ENCODE peak calls at places on chromosomes 4 and X, in eight cellular contexts. S, N, Y, X, V, G, Q and O are unnamed samples.

GRCh38 chr4:20603671-20604313 is 96.5 kb upstream of the PACRGL start:
- DNase-seq in Y (peak; percentile 22), V (no peak), Q (no peak), G (no peak), S (no peak), X (no peak), N (no peak), O (no peak)

GRCh38 chr4:145613546-145614234 is 5.5 kb upstream of the MMAA start:
- DNase-seq in X (no peak), N (no peak), S (no peak), V (no peak), Y (no peak), G (no peak), Q (no peak), O (no peak)

GRCh38 chr4:137125011-137125410 is 407.3 kb downstream of the PCDH18 start:
- DNase-seq in V (no peak), S (peak; percentile 17), X (no peak), Q (no peak), N (no peak), Y (peak; percentile 26), G (no peak), O (no peak)

GRCh38 chr4:52751349-52751911 is at the start of gene ERVMER34-1:
- DNase-seq in G (peak; percentile 55), Q (peak; percentile 15), N (peak; percentile 26), S (peak; percentile 56), Y (no peak), X (peak; percentile 94), V (no peak), O (no peak)

GRCh38 chr4:126752702-126753101 is 880.1 kb upstream of the INTU start:
- DNase-seq in G (no peak), N (no peak), V (no peak), Q (no peak), X (no peak), S (no peak), Y (no peak), O (no peak)

GRCh38 chrX:71107762-71108360 is 1.3 kb upstream of the CXorf65 start:
- DNase-seq in N (no peak), S (no peak), Q (no peak), G (no peak), Y (no peak), X (no peak), V (no peak), O (no peak)

GRCh38 chr4:155377281-155377680 is 516 bp upstream of the MAP9 start:
- DNase-seq in Q (no peak), S (no peak), V (no peak), G (no peak), X (no peak), Y (no peak), N (no peak), O (no peak)

GRCh38 chrX:40097101-40097491 is 662 bp downstream of the BCOR start:
- DNase-seq in X (no peak), G (peak; percentile 62), Y (no peak), V (no peak), Q (no peak), N (no peak), S (peak; percentile 20), O (no peak)

GRCh38 chr4:106035204-106035603 is 139.9 kb downstream of the NPNT start:
- DNase-seq in N (no peak), Y (no peak), S (no peak), Q (no peak), X (no peak), G (no peak), V (no peak), O (no peak)

GRCh38 chr4:128076465-128076864 is 15.4 kb downstream of the LARP1B start:
- DNase-seq in V (no peak), G (no peak), X (no peak), Y (no peak), Q (no peak), S (no peak), N (no peak), O (no peak)

GRCh38 chr4:85953651-85954018 is 406.2 kb downstream of the MAPK10 start:
- DNase-seq in N (no peak), Q (no peak), Y (no peak), G (no peak), X (peak; percentile 13), V (no peak), S (no peak), O (no peak)

GRCh38 chr4:86380176-86380724 is 20.4 kb upstream of the MAPK10 start:
- DNase-seq in X (no peak), V (no peak), G (no peak), N (no peak), S (no peak), Q (no peak), Y (no peak), O (no peak)

GRCh38 chrX:30992381-30992904 is 79.4 kb downstream of the FTHL17 start:
- DNase-seq in Y (no peak), V (no peak), S (no peak), N (no peak), Q (no peak), G (no peak), X (no peak), O (no peak)

GRCh38 chrX:55450259-55450658 is 1.7 kb upstream of the MAGEH1 start:
- DNase-seq in Q (no peak), G (peak; percentile 54), V (no peak), S (peak; percentile 4), N (no peak), Y (no peak), X (no peak), O (peak; percentile 9)

GRCh38 chr4:142778908-142779307 is 67.2 kb downstream of the INPP4B start:
- DNase-seq in Y (no peak), N (no peak), S (no peak), Q (no peak), V (no peak), G (no peak), X (no peak), O (no peak)

GRCh38 chrX:108224727-108225455 is 133.3 kb downstream of the ATG4A start:
- DNase-seq in V (no peak), N (no peak), S (no peak), Y (no peak), G (peak; percentile 49), X (peak; percentile 56), Q (no peak), O (peak; percentile 0)

GRCh38 chr4:35800669-35801068 is 443.6 kb downstream of the ARAP2 start:
- DNase-seq in Y (no peak), S (no peak), Q (no peak), G (no peak), V (no peak), N (no peak), X (no peak), O (no peak)

GRCh38 chr4:3252831-3253641 is 4.1 kb downstream of the MSANTD1 start:
- DNase-seq in V (no peak), X (no peak), Y (no peak), S (no peak), G (no peak), Q (no peak), N (no peak), O (no peak)

GRCh38 chr4:2761035-2761923 is 5.1 kb upstream of the TNIP2 start:
- DNase-seq in Y (no peak), V (no peak), X (no peak), S (no peak), N (no peak), G (no peak), Q (no peak), O (no peak)

GRCh38 chr4:151045907-151046306 is 30.8 kb upstream of the LRBA start:
- DNase-seq in G (no peak), X (peak; percentile 50), V (no peak), Q (no peak), S (no peak), N (no peak), Y (no peak), O (no peak)

GRCh38 chrX:68261060-68261672 is 172.1 kb downstream of the OPHN1 start:
- DNase-seq in Y (no peak), N (no peak), X (no peak), V (no peak), G (peak; percentile 67), Q (no peak), S (no peak), O (peak; percentile 4)

GRCh38 chr4:89509708-89510269 is 202.2 kb upstream of the GPRIN3 start:
- DNase-seq in X (no peak), V (no peak), S (no peak), Q (no peak), N (no peak), G (no peak), Y (peak; percentile 74), O (no peak)

GRCh38 chrX:75547783-75548182 is 24.9 kb upstream of the ZDHHC15 start:
- DNase-seq in G (no peak), N (peak; percentile 42), Y (no peak), S (peak; percentile 40), X (no peak), V (no peak), Q (no peak), O (no peak)

GRCh38 chr4:10461091-10461849 is 4.0 kb upstream of the ZNF518B start:
- DNase-seq in X (peak; percentile 93), N (no peak), G (no peak), Q (no peak), S (peak; percentile 15), V (no peak), Y (peak; percentile 17), O (peak; percentile 31)

GRCh38 chrX:68708503-68709290 is 61.2 kb downstream of the STARD8 start:
- DNase-seq in V (no peak), Q (no peak), N (no peak), X (no peak), Y (no peak), S (no peak), G (no peak), O (no peak)

GRCh38 chr4:136651932-136652331 is 880.4 kb downstream of the PCDH18 start:
- DNase-seq in Y (no peak), N (no peak), V (no peak), X (no peak), G (no peak), S (no peak), Q (no peak), O (no peak)

GRCh38 chr4:57265831-57266582 is 155.8 kb upstream of the IGFBP7 start:
- DNase-seq in G (peak; percentile 65), Q (no peak), S (peak; percentile 6), Y (no peak), N (no peak), X (peak; percentile 55), V (no peak), O (peak; percentile 14)

GRCh38 chr4:38049545-38050170 is 89.5 kb downstream of the PTTG2 start:
- DNase-seq in G (no peak), N (no peak), V (no peak), X (no peak), Y (no peak), Q (no peak), S (no peak), O (no peak)

GRCh38 chr4:40573593-40574311 is 55.9 kb downstream of the RBM47 start:
- DNase-seq in G (no peak), X (no peak), Y (no peak), S (no peak), V (no peak), N (no peak), Q (no peak), O (peak; percentile 21)

GRCh38 chrX:132751043-132751690 is 207.3 kb downstream of the HS6ST2 start:
- DNase-seq in Y (no peak), N (no peak), V (no peak), S (no peak), G (no peak), X (no peak), Q (no peak), O (no peak)

GRCh38 chr4:172155838-172156345 is 342.7 kb downstream of the GALNTL6 start:
- DNase-seq in X (no peak), Y (no peak), N (no peak), G (no peak), Q (no peak), V (no peak), S (no peak), O (no peak)